ENCODE peak calls at places on chromosomes 6 and 20, in five cellular contexts. One of them, this sample, is unnamed.

GRCh38 chr20:7938058-7938457 is 2.2 kb downstream of the HAO1 start:
- DNase-seq in heart right ventricle: no peak
- DNase-seq in astrocyte of the spinal cord: no peak
- DNase-seq in IMR-90: no peak
- DNase-seq in HFF-Myc: no peak
- DNase-seq in this sample: no peak

GRCh38 chr6:127297502-127298070 is 30.9 kb downstream of the RNF146 start:
- DNase-seq in heart right ventricle: no peak
- DNase-seq in astrocyte of the spinal cord: no peak
- DNase-seq in IMR-90: no peak
- DNase-seq in HFF-Myc: no peak
- DNase-seq in this sample: no peak

GRCh38 chr20:25510202-25510601 is 75.1 kb downstream of the NINL start:
- DNase-seq in heart right ventricle: no peak
- DNase-seq in astrocyte of the spinal cord: no peak
- DNase-seq in IMR-90: no peak
- DNase-seq in HFF-Myc: no peak
- DNase-seq in this sample: no peak

GRCh38 chr6:21999012-21999528 is 297.8 kb downstream of the PRL start:
- DNase-seq in heart right ventricle: no peak
- DNase-seq in astrocyte of the spinal cord: peak
- DNase-seq in IMR-90: peak
- DNase-seq in HFF-Myc: peak
- DNase-seq in this sample: peak

GRCh38 chr6:40799296-40800020 is 212.3 kb upstream of the LRFN2 start:
- DNase-seq in heart right ventricle: no peak
- DNase-seq in astrocyte of the spinal cord: no peak
- DNase-seq in IMR-90: no peak
- DNase-seq in HFF-Myc: no peak
- DNase-seq in this sample: no peak

GRCh38 chr6:110949679-110950285 is 8.7 kb upstream of the GTF3C6 start:
- DNase-seq in heart right ventricle: no peak
- DNase-seq in astrocyte of the spinal cord: peak
- DNase-seq in IMR-90: peak
- DNase-seq in HFF-Myc: no peak
- DNase-seq in this sample: peak

GRCh38 chr6:44225579-44226325 is 2.4 kb downstream of the SLC29A1 start:
- DNase-seq in heart right ventricle: no peak
- DNase-seq in astrocyte of the spinal cord: no peak
- DNase-seq in IMR-90: no peak
- DNase-seq in HFF-Myc: no peak
- DNase-seq in this sample: no peak

GRCh38 chr6:2221724-2222274 is 23.6 kb downstream of the GMDS start:
- DNase-seq in heart right ventricle: no peak
- DNase-seq in astrocyte of the spinal cord: no peak
- DNase-seq in IMR-90: no peak
- DNase-seq in HFF-Myc: no peak
- DNase-seq in this sample: no peak

GRCh38 chr6:26103141-26103769 is 16.0 kb downstream of the HFE start:
- DNase-seq in heart right ventricle: no peak
- DNase-seq in astrocyte of the spinal cord: peak
- DNase-seq in IMR-90: peak
- DNase-seq in HFF-Myc: no peak
- DNase-seq in this sample: peak

GRCh38 chr6:126312013-126312665 is 27.8 kb upstream of the CENPW start:
- DNase-seq in heart right ventricle: no peak
- DNase-seq in astrocyte of the spinal cord: no peak
- DNase-seq in IMR-90: no peak
- DNase-seq in HFF-Myc: no peak
- DNase-seq in this sample: peak

GRCh38 chr20:49252556-49253350 is 25.1 kb downstream of the ZNFX1 start:
- DNase-seq in heart right ventricle: no peak
- DNase-seq in astrocyte of the spinal cord: no peak
- DNase-seq in IMR-90: no peak
- DNase-seq in HFF-Myc: no peak
- DNase-seq in this sample: no peak

GRCh38 chr6:104201557-104201956 is 658.2 kb downstream of the HACE1 start:
- DNase-seq in heart right ventricle: no peak
- DNase-seq in astrocyte of the spinal cord: no peak
- DNase-seq in IMR-90: no peak
- DNase-seq in HFF-Myc: no peak
- DNase-seq in this sample: no peak

GRCh38 chr6:34527751-34528670 is 28.1 kb downstream of the SPDEF start:
- DNase-seq in heart right ventricle: no peak
- DNase-seq in astrocyte of the spinal cord: no peak
- DNase-seq in IMR-90: no peak
- DNase-seq in HFF-Myc: no peak
- DNase-seq in this sample: no peak

GRCh38 chr20:52746190-52746589 is 226.0 kb upstream of the TSHZ2 start:
- DNase-seq in heart right ventricle: no peak
- DNase-seq in astrocyte of the spinal cord: no peak
- DNase-seq in IMR-90: no peak
- DNase-seq in HFF-Myc: no peak
- DNase-seq in this sample: peak

GRCh38 chr20:31816221-31816620 is 2.9 kb upstream of the MYLK2 start:
- DNase-seq in heart right ventricle: no peak
- DNase-seq in astrocyte of the spinal cord: no peak
- DNase-seq in IMR-90: no peak
- DNase-seq in HFF-Myc: no peak
- DNase-seq in this sample: no peak

GRCh38 chr6:157861184-157861583 is 38.1 kb downstream of the SNX9 start:
- DNase-seq in heart right ventricle: no peak
- DNase-seq in astrocyte of the spinal cord: no peak
- DNase-seq in IMR-90: no peak
- DNase-seq in HFF-Myc: no peak
- DNase-seq in this sample: no peak

GRCh38 chr6:157864185-157864761 is 41.2 kb downstream of the SNX9 start:
- DNase-seq in heart right ventricle: no peak
- DNase-seq in astrocyte of the spinal cord: no peak
- DNase-seq in IMR-90: peak
- DNase-seq in HFF-Myc: no peak
- DNase-seq in this sample: no peak

GRCh38 chr6:157861814-157862213 is 38.8 kb downstream of the SNX9 start:
- DNase-seq in heart right ventricle: no peak
- DNase-seq in astrocyte of the spinal cord: peak
- DNase-seq in IMR-90: peak
- DNase-seq in HFF-Myc: no peak
- DNase-seq in this sample: peak

GRCh38 chr6:157859775-157860504 is 36.9 kb downstream of the SNX9 start:
- DNase-seq in heart right ventricle: no peak
- DNase-seq in astrocyte of the spinal cord: no peak
- DNase-seq in IMR-90: no peak
- DNase-seq in HFF-Myc: no peak
- DNase-seq in this sample: no peak

GRCh38 chr6:157860505-157860991 is 37.5 kb downstream of the SNX9 start:
- DNase-seq in heart right ventricle: no peak
- DNase-seq in astrocyte of the spinal cord: peak
- DNase-seq in IMR-90: peak
- DNase-seq in HFF-Myc: no peak
- DNase-seq in this sample: no peak
- TF ChIP-seq CTCF in heart right ventricle: no peak
- TF ChIP-seq CTCF in astrocyte of the spinal cord: no peak
- TF ChIP-seq CTCF in IMR-90: no peak
- TF ChIP-seq CTCF in HFF-Myc: no peak
- TF ChIP-seq CTCF in this sample: no peak

GRCh38 chr20:2430538-2430937 is 40.1 kb downstream of the SNRPB start:
- DNase-seq in heart right ventricle: no peak
- DNase-seq in astrocyte of the spinal cord: no peak
- DNase-seq in IMR-90: no peak
- DNase-seq in HFF-Myc: no peak
- DNase-seq in this sample: no peak
- TF ChIP-seq CTCF in heart right ventricle: no peak
- TF ChIP-seq CTCF in astrocyte of the spinal cord: no peak
- TF ChIP-seq CTCF in IMR-90: no peak
- TF ChIP-seq CTCF in HFF-Myc: no peak
- TF ChIP-seq CTCF in this sample: no peak

DNA sequence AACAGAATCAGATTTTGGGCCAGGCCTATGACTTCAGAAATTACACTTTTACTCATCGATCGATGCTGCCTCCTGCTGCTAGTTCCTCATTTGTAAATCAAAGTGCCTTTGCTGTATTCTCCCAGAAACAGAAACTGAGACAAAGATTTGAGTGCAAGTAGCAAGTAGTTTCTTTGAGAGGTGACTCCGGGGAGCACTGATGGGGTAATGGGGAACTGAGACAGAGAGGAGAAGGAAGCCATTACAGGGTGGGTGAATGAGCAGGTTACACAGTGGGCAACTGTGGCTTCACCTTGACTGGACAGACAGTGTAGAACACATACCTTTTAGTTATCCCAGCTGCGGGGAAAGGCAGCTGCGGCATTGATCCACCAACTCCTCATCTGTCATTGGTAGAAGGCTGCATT is 9.7 kb upstream of the CD40 start:
- DNase-seq in heart right ventricle: no peak
- DNase-seq in astrocyte of the spinal cord: no peak
- DNase-seq in IMR-90: no peak
- DNase-seq in HFF-Myc: no peak
- DNase-seq in this sample: no peak
- TF ChIP-seq CTCF in heart right ventricle: no peak
- TF ChIP-seq CTCF in astrocyte of the spinal cord: no peak
- TF ChIP-seq CTCF in IMR-90: no peak
- TF ChIP-seq CTCF in HFF-Myc: no peak
- TF ChIP-seq CTCF in this sample: no peak

GRCh38 chr6:3337521-3338350 is 79.0 kb downstream of the PSMG4 start:
- DNase-seq in heart right ventricle: no peak
- DNase-seq in astrocyte of the spinal cord: no peak
- DNase-seq in IMR-90: peak
- DNase-seq in HFF-Myc: no peak
- DNase-seq in this sample: peak
- TF ChIP-seq CTCF in heart right ventricle: no peak
- TF ChIP-seq CTCF in astrocyte of the spinal cord: no peak
- TF ChIP-seq CTCF in IMR-90: no peak
- TF ChIP-seq CTCF in HFF-Myc: no peak
- TF ChIP-seq CTCF in this sample: peak

DNA sequence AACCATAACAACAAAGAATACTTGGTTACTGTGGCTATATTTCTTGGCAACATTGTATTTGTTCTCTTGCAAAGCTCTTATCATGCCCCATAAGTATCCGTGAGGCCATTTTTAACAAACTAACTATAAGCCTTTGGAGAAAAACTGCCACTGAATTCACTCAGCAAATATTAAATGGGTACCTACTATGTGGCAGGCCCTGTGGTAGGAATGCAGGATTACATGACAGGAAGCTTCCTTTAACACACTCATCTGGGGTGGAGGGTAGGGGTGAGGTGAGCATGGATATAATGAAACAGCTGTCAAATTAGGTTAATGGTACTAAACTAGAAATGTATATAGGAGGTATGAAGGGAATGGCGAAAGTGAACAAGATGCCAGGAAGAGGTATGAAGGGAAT is 504.8 kb downstream of the MEI4 start:
- DNase-seq in heart right ventricle: no peak
- DNase-seq in astrocyte of the spinal cord: no peak
- DNase-seq in IMR-90: no peak
- DNase-seq in HFF-Myc: no peak
- DNase-seq in this sample: no peak
- TF ChIP-seq CTCF in heart right ventricle: no peak
- TF ChIP-seq CTCF in astrocyte of the spinal cord: no peak
- TF ChIP-seq CTCF in IMR-90: no peak
- TF ChIP-seq CTCF in HFF-Myc: no peak
- TF ChIP-seq CTCF in this sample: no peak

GRCh38 chr6:13453771-13454251 is 33.6 kb downstream of the GFOD1 start:
- DNase-seq in heart right ventricle: no peak
- DNase-seq in astrocyte of the spinal cord: peak
- DNase-seq in IMR-90: peak
- DNase-seq in HFF-Myc: no peak
- DNase-seq in this sample: peak

GRCh38 chr6:13455604-13456003 is 31.8 kb downstream of the GFOD1 start:
- DNase-seq in heart right ventricle: no peak
- DNase-seq in astrocyte of the spinal cord: no peak
- DNase-seq in IMR-90: no peak
- DNase-seq in HFF-Myc: no peak
- DNase-seq in this sample: no peak

GRCh38 chr6:13452346-13453171 is 34.8 kb downstream of the GFOD1 start:
- DNase-seq in heart right ventricle: no peak
- DNase-seq in astrocyte of the spinal cord: no peak
- DNase-seq in IMR-90: no peak
- DNase-seq in HFF-Myc: no peak
- DNase-seq in this sample: peak

GRCh38 chr6:13453172-13453552 is 34.2 kb downstream of the GFOD1 start:
- DNase-seq in heart right ventricle: no peak
- DNase-seq in astrocyte of the spinal cord: no peak
- DNase-seq in IMR-90: no peak
- DNase-seq in HFF-Myc: no peak
- DNase-seq in this sample: no peak

DNA sequence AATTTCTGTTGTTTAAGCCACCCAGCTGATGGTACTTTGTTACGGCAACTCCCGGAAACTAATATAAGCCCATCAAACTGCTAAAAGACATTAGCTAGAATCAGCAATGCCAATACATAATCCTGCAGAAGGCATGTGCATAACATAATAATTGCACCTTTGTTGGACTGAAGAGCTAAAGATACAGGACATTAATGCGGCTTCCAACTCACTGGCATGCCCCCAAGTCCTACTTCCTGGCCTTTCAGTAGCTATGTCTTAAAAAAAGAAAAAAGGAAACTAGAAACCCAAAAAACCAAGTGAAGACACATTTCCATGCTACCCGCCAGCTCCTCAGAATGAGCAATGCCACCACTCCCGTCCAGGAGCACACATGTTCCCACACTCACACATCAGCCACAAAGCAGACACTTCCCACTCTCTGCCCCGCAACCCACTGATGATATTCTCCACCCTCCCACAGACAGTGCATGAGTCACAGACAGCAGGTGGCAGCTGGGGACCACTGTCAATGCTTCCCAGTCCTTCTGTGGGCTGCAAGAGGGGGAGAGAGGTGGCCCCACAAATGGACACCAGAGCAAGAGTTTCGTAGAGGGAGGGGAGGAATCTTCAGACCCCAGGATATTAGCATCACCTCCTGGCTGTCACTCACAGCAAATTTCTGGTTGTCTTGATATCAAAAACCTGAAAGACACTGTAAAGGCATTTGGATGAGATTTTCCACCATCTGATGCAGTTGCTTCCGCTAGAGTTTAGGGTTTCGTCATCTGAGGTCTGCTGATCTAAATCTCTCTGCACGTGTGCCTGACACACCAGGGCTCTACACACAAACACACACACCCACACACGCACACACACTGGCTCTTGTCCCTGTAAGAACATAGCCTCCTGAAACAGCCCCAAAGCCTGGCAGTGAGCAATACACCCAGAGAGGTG is 32.8 kb downstream of the GFOD1 start:
- DNase-seq in heart right ventricle: no peak
- DNase-seq in astrocyte of the spinal cord: peak
- DNase-seq in IMR-90: peak
- DNase-seq in HFF-Myc: no peak
- DNase-seq in this sample: peak
- TF ChIP-seq CTCF in heart right ventricle: peak
- TF ChIP-seq CTCF in astrocyte of the spinal cord: no peak
- TF ChIP-seq CTCF in IMR-90: no peak
- TF ChIP-seq CTCF in HFF-Myc: no peak
- TF ChIP-seq CTCF in this sample: no peak